ENCODE peak calls at places on chromosomes 7 and 10, in seven cellular contexts. E is psoas muscle, J is mammary epithelial cell, N is lower lobe of right lung, P is cardiac fibroblast, C is retinal pigment epithelial cell, I is DND-41. O is an unnamed sample.

GRCh38 chr7:47796347-47796746 is 151.9 kb downstream of the PKD1L1 start:
- DNase-seq in E (no peak), J (no peak), N (no peak), P (no peak), C (no peak), I (no peak), O (no peak)

GRCh38 chr7:31883761-31884164 is 186.4 kb downstream of the PDE1C start:
- DNase-seq in E (no peak), J (peak), N (no peak), P (peak), C (no peak), I (no peak), O (peak)

GRCh38 chr7:29748286-29749099 is 57.8 kb upstream of the WIPF3 start:
- DNase-seq in E (no peak), J (peak), N (no peak), P (peak), C (peak), I (no peak), O (peak)

GRCh38 chr10:83562381-83562780 is 576.9 kb upstream of the GHITM start:
- DNase-seq in E (no peak), J (no peak), N (no peak), P (no peak), C (no peak), I (no peak), O (no peak)

GRCh38 chr10:121244791-121245190 is 353.5 kb downstream of the FGFR2 start:
- DNase-seq in E (no peak), J (no peak), N (no peak), P (no peak), C (no peak), I (no peak), O (no peak)

GRCh38 chr10:79044036-79044664 is 24.6 kb upstream of the ZMIZ1 start:
- DNase-seq in E (no peak), J (no peak), N (peak), P (no peak), C (no peak), I (no peak), O (no peak)

GRCh38 chr7:51263631-51264484 is 52.8 kb downstream of the COBL start:
- DNase-seq in E (no peak), J (peak), N (no peak), P (no peak), C (no peak), I (no peak), O (no peak)

GRCh38 chr10:68073631-68074403 is 1.3 kb downstream of the HERC4 start:
- DNase-seq in E (no peak), J (peak), N (no peak), P (peak), C (no peak), I (no peak), O (peak)

GRCh38 chr10:97534746-97535367 is 36.1 kb downstream of the UBTD1 start:
- DNase-seq in E (peak), J (no peak), N (no peak), P (peak), C (no peak), I (peak), O (peak)

GRCh38 chr7:99562832-99563231 is 4.4 kb downstream of the ZNF655 start:
- DNase-seq in E (no peak), J (peak), N (no peak), P (peak), C (peak), I (no peak), O (peak)

GRCh38 chr10:60714242-60714641 is 64.0 kb upstream of the CDK1 start:
- DNase-seq in E (no peak), J (no peak), N (no peak), P (no peak), C (no peak), I (no peak), O (no peak)

GRCh38 chr10:42783181-42783549 is 570 bp downstream of the BMS1 start:
- DNase-seq in E (peak), J (peak), N (no peak), P (peak), C (peak), I (peak), O (peak)

GRCh38 chr7:55400191-55400590 is 35.1 kb downstream of the LANCL2 start:
- DNase-seq in E (no peak), J (no peak), N (no peak), P (no peak), C (no peak), I (no peak), O (no peak)

GRCh38 chr7:38169862-38170261 is 8.2 kb upstream of the STARD3NL start:
- DNase-seq in E (no peak), J (peak), N (no peak), P (peak), C (peak), I (no peak), O (peak)

GRCh38 chr7:132557489-132558044 is 18.7 kb downstream of the PLXNA4 start:
- DNase-seq in E (no peak), J (peak), N (no peak), P (peak), C (no peak), I (no peak), O (peak)

GRCh38 chr7:77698042-77698625 is 1.9 kb downstream of the RSBN1L start:
- DNase-seq in E (no peak), J (no peak), N (no peak), P (no peak), C (no peak), I (no peak), O (no peak)

GRCh38 chr7:51084121-51084520 is 232.5 kb downstream of the COBL start:
- DNase-seq in E (no peak), J (no peak), N (no peak), P (no peak), C (no peak), I (no peak), O (no peak)

GRCh38 chr7:68576366-68576765 is 1021.9 kb upstream of the AUTS2 start:
- DNase-seq in E (no peak), J (no peak), N (no peak), P (no peak), C (no peak), I (no peak), O (no peak)
- TF ChIP-seq CTCF in E (no peak), J (no peak), N (no peak), P (no peak), C (no peak), I (no peak), O (no peak)

DNA sequence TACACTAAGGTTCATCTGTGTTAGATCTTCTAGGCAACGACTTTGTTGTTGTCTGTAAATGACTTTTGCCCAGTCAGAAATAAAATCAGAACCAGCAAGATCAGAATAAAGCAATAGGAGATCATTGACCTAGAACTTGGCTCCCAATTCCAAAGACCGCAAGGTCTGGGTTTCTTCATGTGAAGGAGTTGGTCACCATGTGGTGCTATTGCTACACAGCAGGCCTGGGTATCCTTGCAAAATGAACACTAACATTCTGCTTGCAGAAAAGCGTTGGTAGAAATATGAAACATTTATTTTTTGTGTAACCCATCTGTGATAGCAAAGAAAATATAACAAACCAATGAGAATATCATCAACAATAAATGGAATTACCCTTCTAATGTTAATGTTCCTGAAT is 831.0 kb downstream of the NXPH1 start:
- DNase-seq in E (no peak), J (no peak), N (no peak), P (no peak), C (no peak), I (no peak), O (peak)
- TF ChIP-seq CTCF in E (no peak), J (no peak), N (no peak), P (no peak), C (peak), I (no peak), O (no peak)

GRCh38 chr7:129828989-129829676 is 123.6 kb downstream of the UBE2H start:
- DNase-seq in E (no peak), J (peak), N (no peak), P (no peak), C (no peak), I (peak), O (no peak)
- TF ChIP-seq CTCF in E (no peak), J (no peak), N (no peak), P (peak), C (no peak), I (peak), O (no peak)

DNA sequence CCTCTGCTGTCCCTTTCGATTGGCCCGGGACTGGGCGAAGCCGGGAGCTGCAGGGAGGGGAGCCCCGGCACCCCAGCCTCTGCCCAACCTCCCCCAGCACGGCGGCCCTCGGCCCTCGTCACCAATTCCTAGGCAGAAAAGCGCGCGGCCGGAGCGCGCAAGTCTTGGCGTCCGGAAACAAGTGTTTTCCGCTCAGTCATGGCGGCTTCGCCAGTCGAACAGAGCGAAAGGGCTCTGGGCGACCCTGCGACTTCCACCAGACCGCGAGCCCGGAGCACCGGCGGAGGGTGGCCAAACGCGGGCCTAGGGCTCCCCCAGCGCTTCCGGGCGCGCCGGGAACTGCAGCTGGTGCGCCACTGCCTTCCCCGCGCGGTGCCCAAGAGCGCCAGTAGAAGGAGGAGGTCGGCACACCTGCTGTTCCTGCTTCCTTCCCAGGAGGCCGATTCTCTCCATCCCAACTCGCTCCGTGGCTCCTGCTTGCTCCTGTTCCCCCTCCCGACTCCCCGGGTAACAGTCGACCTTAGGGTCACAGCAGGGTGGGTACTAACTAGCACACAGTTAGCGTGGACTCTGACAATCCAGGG is 729.9 kb downstream of the ZWINT start:
- DNase-seq in E (peak), J (peak), N (peak), P (peak), C (peak), I (no peak), O (no peak)
- TF ChIP-seq CTCF in E (peak), J (peak), N (peak), P (peak), C (peak), I (no peak), O (peak)

DNA sequence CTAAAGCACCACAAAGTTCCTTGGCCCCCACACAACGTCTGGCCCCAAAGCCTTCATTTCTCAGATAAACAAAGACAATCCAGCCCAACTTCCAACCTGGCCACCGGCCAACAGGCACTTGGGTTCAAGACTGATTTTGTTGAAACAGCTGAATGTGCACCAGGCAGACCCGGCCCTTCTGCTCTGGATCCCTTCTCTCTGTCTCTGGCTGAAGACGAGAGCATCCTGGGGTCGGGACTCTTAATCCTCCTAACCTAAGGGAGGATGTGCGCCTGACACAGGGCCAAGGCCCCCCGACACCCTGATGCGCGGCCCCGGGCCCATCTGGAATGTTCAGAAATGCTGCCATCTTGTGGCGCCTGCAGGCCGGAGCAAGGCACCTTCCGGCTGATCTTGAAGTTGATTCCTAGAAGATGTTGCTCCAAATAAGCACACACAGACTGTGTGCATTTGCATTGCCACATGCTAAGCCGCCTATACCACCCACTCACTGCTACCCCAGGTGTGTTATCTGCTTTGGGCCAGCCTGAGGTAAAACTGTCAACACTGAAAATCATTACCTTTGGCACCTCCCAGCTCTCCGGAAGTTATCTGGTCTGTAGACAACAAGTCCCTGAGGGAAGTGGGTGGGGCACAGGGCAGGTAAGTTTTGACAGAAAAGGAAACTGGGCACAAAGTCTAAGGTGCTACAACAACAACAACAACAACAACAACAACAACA is 98.4 kb upstream of the HABP2 start:
- DNase-seq in E (peak), J (no peak), N (peak), P (peak), C (no peak), I (peak), O (peak)
- TF ChIP-seq CTCF in E (peak), J (peak), N (peak), P (peak), C (peak), I (peak), O (peak)